ENCODE peak calls at places on chromosomes 1 and 21, in six cellular contexts. Z, N, S, L, Q and V are unnamed samples.

GRCh38 chr1:235054961-235055360 is 73.7 kb downstream of the TOMM20 start:
- DNase-seq in Z (no peak), N (no peak), S (no peak), L (no peak), Q (no peak), V (no peak)

GRCh38 chr1:223337174-223337869 is 26.7 kb downstream of the SUSD4 start:
- DNase-seq in Z (no peak), N (no peak), S (no peak), L (no peak), Q (no peak), V (no peak)

GRCh38 chr1:85575363-85575995 is 5.1 kb upstream of the CCN1 start:
- DNase-seq in Z (no peak), N (no peak), S (no peak), L (peak), Q (no peak), V (no peak)

GRCh38 chr1:59831529-59831928 is 16.8 kb downstream of the HOOK1 start:
- DNase-seq in Z (peak), N (no peak), S (no peak), L (no peak), Q (no peak), V (no peak)

GRCh38 chr1:211548321-211549091 is 30.5 kb downstream of the SLC30A1 start:
- DNase-seq in Z (peak), N (no peak), S (peak), L (no peak), Q (no peak), V (peak)

GRCh38 chr1:241608379-241609033 is 31.7 kb downstream of the CHML start:
- DNase-seq in Z (no peak), N (no peak), S (no peak), L (no peak), Q (no peak), V (no peak)

GRCh38 chr1:232292246-232292645 is 337.7 kb downstream of the SIPA1L2 start:
- DNase-seq in Z (no peak), N (no peak), S (no peak), L (no peak), Q (no peak), V (no peak)

GRCh38 chr1:199102239-199102638 is 463.4 kb downstream of the PTPRC start:
- DNase-seq in Z (no peak), N (no peak), S (no peak), L (no peak), Q (peak), V (no peak)

GRCh38 chr1:74356493-74356892 is 121.3 kb downstream of the TNNI3K start:
- DNase-seq in Z (no peak), N (no peak), S (no peak), L (no peak), Q (no peak), V (no peak)

GRCh38 chr21:16071082-16071481 is 341.3 kb downstream of the USP25 start:
- DNase-seq in Z (no peak), N (no peak), S (no peak), L (no peak), Q (no peak), V (no peak)

GRCh38 chr1:18866314-18866713 is 6.9 kb upstream of the TAS1R2 start:
- DNase-seq in Z (no peak), N (no peak), S (no peak), L (no peak), Q (no peak), V (no peak)

GRCh38 chr1:208324005-208324404 is 79.8 kb upstream of the PLXNA2 start:
- DNase-seq in Z (no peak), N (no peak), S (no peak), L (no peak), Q (no peak), V (no peak)

GRCh38 chr1:23910144-23910543 is 3.0 kb downstream of the CNR2 start:
- DNase-seq in Z (no peak), N (no peak), S (no peak), L (no peak), Q (no peak), V (no peak)

GRCh38 chr1:84339503-84339902 is 38.0 kb downstream of the SAMD13 start:
- DNase-seq in Z (no peak), N (no peak), S (no peak), L (no peak), Q (no peak), V (no peak)

GRCh38 chr1:51425273-51425672 is 93.8 kb downstream of the EPS15 start:
- DNase-seq in Z (no peak), N (no peak), S (no peak), L (no peak), Q (no peak), V (no peak)

GRCh38 chr1:39132505-39133339 is 71.8 kb upstream of the MACF1 start:
- DNase-seq in Z (no peak), N (peak), S (peak), L (peak), Q (no peak), V (no peak)

GRCh38 chr21:41851090-41851790 is 27.9 kb downstream of the PRDM15 start:
- DNase-seq in Z (no peak), N (no peak), S (no peak), L (no peak), Q (no peak), V (no peak)

GRCh38 chr1:167563579-167564246 is 10.2 kb upstream of the CREG1 start:
- DNase-seq in Z (no peak), N (no peak), S (no peak), L (no peak), Q (no peak), V (peak)

GRCh38 chr1:229629251-229629650 is 3.2 kb downstream of the URB2 start:
- DNase-seq in Z (no peak), N (no peak), S (no peak), L (no peak), Q (no peak), V (no peak)

GRCh38 chr1:11216074-11216473 is 26.9 kb downstream of the ANGPTL7 start:
- DNase-seq in Z (no peak), N (no peak), S (no peak), L (no peak), Q (no peak), V (no peak)

GRCh38 chr1:58528518-58528917 is 18.0 kb downstream of the OMA1 start:
- DNase-seq in Z (no peak), N (no peak), S (no peak), L (no peak), Q (no peak), V (no peak)

GRCh38 chr21:42242611-42243010 is 23.7 kb downstream of the ABCG1 start:
- DNase-seq in Z (no peak), N (no peak), S (no peak), L (no peak), Q (no peak), V (no peak)

GRCh38 chr1:67832737-67833594 is at the start of gene GNG12:
- DNase-seq in Z (peak), N (peak), S (peak), L (peak), Q (no peak), V (peak)

GRCh38 chr1:37439672-37439995 is 34.7 kb upstream of the ZC3H12A start:
- DNase-seq in Z (no peak), N (no peak), S (no peak), L (no peak), Q (no peak), V (no peak)

GRCh38 chr1:175511496-175511895 is 231.9 kb downstream of the TNR start:
- DNase-seq in Z (no peak), N (no peak), S (no peak), L (no peak), Q (no peak), V (no peak)

GRCh38 chr1:76511226-76511625 is 356.1 kb upstream of the ST6GALNAC5 start:
- DNase-seq in Z (no peak), N (no peak), S (peak), L (peak), Q (no peak), V (no peak)

GRCh38 chr1:178881950-178882349 is 11.1 kb upstream of the ANGPTL1 start:
- DNase-seq in Z (no peak), N (no peak), S (no peak), L (no peak), Q (no peak), V (no peak)

GRCh38 chr1:54278941-54279422 is 79.0 kb downstream of the MRPL37 start:
- DNase-seq in Z (no peak), N (no peak), S (no peak), L (no peak), Q (no peak), V (no peak)

GRCh38 chr1:3780901-3781300 is 8.4 kb downstream of the SMIM1 start:
- DNase-seq in Z (no peak), N (no peak), S (no peak), L (no peak), Q (no peak), V (no peak)

GRCh38 chr1:43358121-43358745 is 548 bp upstream of the CDC20 start:
- DNase-seq in Z (no peak), N (peak), S (peak), L (no peak), Q (peak), V (peak)

GRCh38 chr21:44455524-44456206 is 355 bp downstream of the LRRC3 start:
- DNase-seq in Z (peak), N (no peak), S (peak), L (peak), Q (no peak), V (peak)

GRCh38 chr1:109193653-109194590 is 19.8 kb upstream of the SARS1 start:
- DNase-seq in Z (peak), N (no peak), S (peak), L (peak), Q (peak), V (peak)

GRCh38 chr1:27349784-27350672 is 8.2 kb downstream of the SYTL1 start:
- DNase-seq in Z (peak), N (no peak), S (peak), L (peak), Q (no peak), V (no peak)

GRCh38 chr21:44871576-44872265 is 1.8 kb downstream of the PTTG1IP start:
- DNase-seq in Z (no peak), N (no peak), S (no peak), L (no peak), Q (no peak), V (no peak)

GRCh38 chr1:1241588-1242229 is 4.8 kb downstream of the C1QTNF12 start:
- DNase-seq in Z (no peak), N (no peak), S (no peak), L (no peak), Q (no peak), V (no peak)

GRCh38 chr1:216705686-216706085 is 17.5 kb downstream of the ESRRG start:
- DNase-seq in Z (no peak), N (no peak), S (no peak), L (no peak), Q (no peak), V (no peak)

GRCh38 chr1:12448746-12449177 is 169.2 kb downstream of the DHRS3 start:
- DNase-seq in Z (no peak), N (no peak), S (no peak), L (no peak), Q (no peak), V (peak)

GRCh38 chr1:163068716-163069115 is 445 bp upstream of the RGS4 start:
- DNase-seq in Z (no peak), N (no peak), S (no peak), L (no peak), Q (no peak), V (no peak)

GRCh38 chr1:28921286-28921869 is 7.0 kb downstream of the EPB41 start:
- DNase-seq in Z (no peak), N (no peak), S (no peak), L (no peak), Q (no peak), V (no peak)

GRCh38 chr1:28927442-28928305 is 13.3 kb downstream of the EPB41 start:
- DNase-seq in Z (no peak), N (no peak), S (no peak), L (peak), Q (peak), V (no peak)

GRCh38 chr1:28928306-28928987 is 14.1 kb downstream of the EPB41 start:
- DNase-seq in Z (no peak), N (no peak), S (no peak), L (peak), Q (no peak), V (peak)

GRCh38 chr1:28925350-28925891 is 11.1 kb downstream of the EPB41 start:
- DNase-seq in Z (no peak), N (no peak), S (no peak), L (peak), Q (no peak), V (no peak)

DNA sequence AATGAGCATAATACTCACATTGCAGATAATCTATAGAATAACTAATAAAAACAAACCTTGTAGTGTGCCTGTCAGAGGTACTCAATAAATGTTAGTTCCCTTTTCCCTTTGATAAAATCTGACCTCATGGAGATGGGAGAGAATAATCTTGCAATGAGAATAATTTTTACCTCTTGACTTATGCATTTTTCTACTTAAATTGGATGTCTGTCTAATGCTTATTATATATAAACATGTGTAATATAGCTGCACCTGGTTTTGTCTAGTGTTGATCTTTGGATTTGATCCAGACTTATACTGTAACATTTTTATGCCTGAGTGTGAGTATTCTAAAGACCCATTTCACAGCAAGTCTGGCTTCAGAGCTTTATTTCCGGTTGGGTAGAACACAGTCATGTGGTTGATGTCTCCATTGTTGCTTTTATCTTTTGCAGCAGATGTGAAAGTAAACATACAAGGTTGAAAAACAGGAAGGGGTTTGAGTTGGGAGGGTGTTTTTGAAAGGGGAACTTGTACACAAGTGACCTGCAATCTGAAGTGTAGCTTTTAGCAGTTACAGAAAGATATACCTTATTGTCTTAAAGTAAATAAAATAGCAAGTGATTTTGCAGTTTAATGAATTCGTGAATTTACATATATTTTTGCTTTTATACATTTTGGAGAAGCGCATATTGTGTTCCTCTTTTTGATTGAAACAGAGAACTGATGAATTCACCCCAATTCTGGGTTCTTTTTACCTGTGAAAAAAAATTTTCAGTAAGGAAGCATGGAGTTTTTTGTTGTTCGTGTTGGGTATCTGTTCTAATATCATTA is 12.5 kb downstream of the EPB41 start:
- DNase-seq in Z (no peak), N (no peak), S (no peak), L (peak), Q (peak), V (peak)
- TF ChIP-seq SP1 in Z (no peak), N (no peak), S (no peak), L (no peak), Q (no peak), V (peak)

GRCh38 chr1:8552820-8553397 is 235.0 kb downstream of the SLC45A1 start:
- DNase-seq in Z (no peak), N (no peak), S (no peak), L (no peak), Q (no peak), V (no peak)

GRCh38 chr1:8547791-8548190 is 229.9 kb downstream of the SLC45A1 start:
- DNase-seq in Z (no peak), N (no peak), S (no peak), L (no peak), Q (no peak), V (no peak)

GRCh38 chr1:8551613-8552093 is 233.7 kb downstream of the SLC45A1 start:
- DNase-seq in Z (no peak), N (no peak), S (no peak), L (no peak), Q (no peak), V (no peak)

GRCh38 chr1:8552135-8552534 is 234.2 kb downstream of the SLC45A1 start:
- DNase-seq in Z (no peak), N (no peak), S (no peak), L (no peak), Q (no peak), V (no peak)

DNA sequence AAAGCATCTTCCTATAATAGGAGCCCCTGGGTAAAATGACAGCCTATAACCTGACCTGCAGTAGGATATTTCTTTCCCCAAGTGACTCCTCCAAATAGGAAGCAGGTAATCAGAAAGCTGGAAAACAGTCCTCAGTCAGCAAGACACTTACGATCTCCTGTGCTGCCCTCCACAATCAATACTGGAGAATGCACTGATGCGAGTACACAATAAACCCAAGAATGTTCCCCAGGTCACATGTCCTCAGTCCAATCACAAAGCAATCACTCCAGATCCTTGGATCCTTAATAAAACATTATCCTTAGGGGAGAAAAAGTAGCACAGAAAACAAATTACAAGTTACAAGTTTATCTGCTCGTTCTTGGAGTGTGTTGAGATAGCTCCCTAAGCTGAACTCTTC is 233.1 kb downstream of the SLC45A1 start:
- DNase-seq in Z (no peak), N (no peak), S (no peak), L (no peak), Q (no peak), V (no peak)
- TF ChIP-seq SP1 in Z (no peak), N (no peak), S (no peak), L (no peak), Q (no peak), V (no peak)

GRCh38 chr1:115183158-115183557 is 93.9 kb upstream of the TSPAN2 start:
- DNase-seq in Z (no peak), N (no peak), S (peak), L (peak), Q (no peak), V (no peak)

GRCh38 chr1:115183711-115184259 is 94.5 kb upstream of the TSPAN2 start:
- DNase-seq in Z (no peak), N (no peak), S (no peak), L (no peak), Q (no peak), V (no peak)

GRCh38 chr1:115184260-115184950 is 95.1 kb upstream of the TSPAN2 start:
- DNase-seq in Z (no peak), N (no peak), S (no peak), L (no peak), Q (no peak), V (no peak)

GRCh38 chr1:115179397-115179835 is 90.1 kb upstream of the TSPAN2 start:
- DNase-seq in Z (no peak), N (peak), S (no peak), L (no peak), Q (no peak), V (peak)

GRCh38 chr1:115182012-115182715 is 92.9 kb upstream of the TSPAN2 start:
- DNase-seq in Z (no peak), N (no peak), S (no peak), L (no peak), Q (no peak), V (no peak)
- TF ChIP-seq SP1 in Z (no peak), N (no peak), S (no peak), L (no peak), Q (no peak), V (no peak)

DNA sequence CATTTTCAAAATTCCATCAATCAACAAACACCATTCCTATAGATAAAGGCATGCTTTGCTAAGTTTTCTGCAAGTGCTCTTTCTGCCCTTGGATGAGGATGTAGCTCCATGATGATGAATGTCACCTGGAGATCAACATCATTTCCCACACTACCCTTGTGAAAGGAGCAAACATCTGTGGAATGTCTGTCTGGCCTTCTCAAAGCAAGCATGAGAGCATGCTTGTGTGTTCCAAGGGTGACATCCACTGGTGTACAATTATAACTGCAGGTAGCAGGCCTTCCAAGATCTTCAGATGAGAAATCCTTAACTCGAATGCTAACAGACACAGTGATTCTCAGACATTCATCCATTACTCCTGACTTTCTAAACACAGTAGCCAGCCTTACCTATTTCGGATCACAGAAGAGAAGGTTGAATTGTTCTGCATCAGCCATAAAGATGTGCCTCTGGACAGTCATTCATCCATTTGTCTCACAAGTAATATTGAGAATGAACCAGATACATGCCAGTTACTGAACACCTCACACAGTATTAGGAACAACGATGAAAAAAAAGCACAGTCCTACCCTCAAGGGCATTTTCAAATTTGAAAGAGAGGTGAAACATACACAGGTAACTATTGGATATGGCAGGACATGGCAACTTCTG is 162.4 kb downstream of the TPR start:
- DNase-seq in Z (peak), N (peak), S (peak), L (no peak), Q (no peak), V (peak)
- TF ChIP-seq SP1 in Z (no peak), N (no peak), S (no peak), L (no peak), Q (no peak), V (peak)

GRCh38 chr21:36640260-36641244 is 58.4 kb upstream of the SIM2 start:
- DNase-seq in Z (peak), N (no peak), S (no peak), L (no peak), Q (no peak), V (no peak)
- TF ChIP-seq SP1 in Z (no peak), N (no peak), S (no peak), L (no peak), Q (no peak), V (no peak)

GRCh38 chr1:29793653-29794348 is 557.5 kb downstream of the PTPRU start:
- DNase-seq in Z (peak), N (no peak), S (no peak), L (no peak), Q (no peak), V (no peak)
- TF ChIP-seq SP1 in Z (no peak), N (no peak), S (no peak), L (no peak), Q (no peak), V (no peak)

DNA sequence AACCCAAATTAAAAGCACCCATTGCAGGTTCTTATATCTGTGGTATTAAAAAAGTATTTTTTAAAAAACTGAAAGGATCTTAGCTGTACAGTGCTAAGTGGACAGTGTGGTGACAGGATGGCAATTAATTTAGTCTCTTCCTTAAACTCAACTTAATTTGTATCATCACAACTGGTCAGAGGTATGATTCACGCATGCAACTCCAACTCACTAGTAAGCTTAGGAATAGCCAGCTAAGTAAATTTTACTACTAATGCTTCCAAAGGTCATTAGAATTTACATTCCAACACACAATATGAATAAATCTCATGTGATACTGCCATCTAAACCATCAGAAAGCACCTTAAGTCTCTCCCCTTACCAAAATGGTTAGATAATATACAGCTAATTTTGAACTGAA is 35.4 kb downstream of the ENAH start:
- DNase-seq in Z (no peak), N (no peak), S (no peak), L (no peak), Q (no peak), V (no peak)
- TF ChIP-seq SP1 in Z (no peak), N (no peak), S (no peak), L (no peak), Q (no peak), V (no peak)